ENCODE peak calls at places on chromosomes 7 and 10, in six cellular contexts. F is NCI-H774, R is T-helper 1 cell, H is NCI-H2029, G is activated B cell treated with CpG ODN at 0.5 μM for 24 hours, X is LoVo. Q is an unnamed sample.

GRCh38 chr7:111098011-111098925 is 7.3 kb downstream of the LRRN3 start:
- DNase-seq in X (no peak), G (peak; percentile 19), H (no peak), F (peak; percentile 11), R (no peak), Q (no peak)

GRCh38 chr7:27423290-27423689 is 180.7 kb downstream of the EVX1 start:
- DNase-seq in F (no peak), R (no peak), H (no peak), X (peak; percentile 72), G (no peak), Q (no peak)

GRCh38 chr7:134992626-134993179 is 6.4 kb downstream of the AGBL3 start:
- DNase-seq in H (no peak), G (no peak), X (no peak), R (no peak), F (no peak), Q (no peak)

GRCh38 chr7:76310102-76310957 is 7.9 kb downstream of the HSPB1 start:
- DNase-seq in X (no peak), G (no peak), F (peak; percentile 52), R (no peak), H (peak; percentile 40), Q (no peak)

GRCh38 chr7:137469191-137469811 is 125.8 kb upstream of the PTN start:
- DNase-seq in R (no peak), X (no peak), F (no peak), H (no peak), G (no peak), Q (no peak)

GRCh38 chr7:45985902-45986301 is 64.8 kb upstream of the IGFBP3 start:
- DNase-seq in X (peak; percentile 27), F (no peak), R (no peak), G (no peak), H (no peak), Q (peak; percentile 58)

GRCh38 chr7:84610390-84610789 is 415.8 kb upstream of the SEMA3A start:
- DNase-seq in R (no peak), G (no peak), X (no peak), F (no peak), H (no peak), Q (no peak)

GRCh38 chr7:146788008-146788407 is 671.4 kb downstream of the CNTNAP2 start:
- DNase-seq in H (no peak), R (no peak), G (no peak), F (no peak), X (no peak), Q (no peak)

GRCh38 chr10:87740232-87740631 is 77.8 kb downstream of the ATAD1 start:
- DNase-seq in H (no peak), F (no peak), R (no peak), G (no peak), X (no peak), Q (peak; percentile 8)

GRCh38 chr10:46218921-46219320 is 67.9 kb upstream of the ANTXRL start:
- DNase-seq in F (no peak), R (no peak), X (no peak), H (no peak), G (no peak), Q (no peak)

GRCh38 chr7:142933624-142934023 is at the start of gene TRPV5:
- DNase-seq in H (no peak), F (no peak), R (no peak), X (no peak), G (no peak), Q (no peak)

GRCh38 chr7:130292682-130293257 is at the start of gene CPA4:
- DNase-seq in F (no peak), G (no peak), X (peak; percentile 73), H (no peak), R (no peak), Q (peak; percentile 94)

GRCh38 chr7:125363873-125364272 is 434.2 kb upstream of the POT1 start:
- DNase-seq in F (no peak), H (no peak), R (no peak), X (no peak), G (no peak), Q (no peak)

GRCh38 chr7:123860848-123861247 is 15.9 kb downstream of the HYAL4 start:
- DNase-seq in H (no peak), X (no peak), G (no peak), F (no peak), R (no peak), Q (no peak)

Q was measured in RCC 7860.